ENCODE peak calls at places on chromosome 16, in eight cellular contexts. R, J, B, X, K, Z, U and Y are unnamed samples.

GRCh38 chr16:85678821-85679220 is 9.9 kb downstream of the GINS2 start:
- DNase-seq in R (no peak), J (no peak), B (no peak), X (no peak), K (no peak), Z (no peak), U (no peak), Y (no peak)

GRCh38 chr16:51201604-51202003 is 50.5 kb upstream of the SALL1 start:
- DNase-seq in R (no peak), J (no peak), B (no peak), X (no peak), K (no peak), Z (no peak), U (no peak), Y (no peak)

GRCh38 chr16:84502075-84502474 is 2.4 kb downstream of the MEAK7 start:
- DNase-seq in R (no peak), J (no peak), B (no peak), X (no peak), K (no peak), Z (no peak), U (no peak), Y (no peak)

GRCh38 chr16:71807905-71808592 is 585 bp downstream of the AP1G1 start:
- DNase-seq in R (peak; percentile 26), J (peak; percentile 42), B (peak; percentile 49), X (peak; percentile 44), K (peak; percentile 21), Z (peak; percentile 73), U (peak; percentile 66), Y (peak; percentile 30)

GRCh38 chr16:27436921-27437650 is 35.1 kb downstream of the IL21R start:
- DNase-seq in R (no peak), J (no peak), B (no peak), X (no peak), K (no peak), Z (no peak), U (peak; percentile 7), Y (no peak)

GRCh38 chr16:86069736-86070298 is 170.9 kb downstream of the IRF8 start:
- DNase-seq in R (no peak), J (no peak), B (no peak), X (no peak), K (no peak), Z (no peak), U (no peak), Y (peak; percentile 12)

GRCh38 chr16:74743668-74744299 is 30.8 kb downstream of the FA2H start:
- DNase-seq in R (peak; percentile 88), J (peak; percentile 98), B (no peak), X (no peak), K (peak; percentile 79), Z (peak; percentile 50), U (peak; percentile 43), Y (peak; percentile 96)

GRCh38 chr16:14576069-14576468 is 54.0 kb downstream of the PARN start:
- DNase-seq in R (no peak), J (no peak), B (no peak), X (no peak), K (no peak), Z (no peak), U (no peak), Y (no peak)

GRCh38 chr16:53445534-53445933 is 11.3 kb downstream of the RBL2 start:
- DNase-seq in R (no peak), J (no peak), B (no peak), X (no peak), K (no peak), Z (no peak), U (no peak), Y (no peak)

GRCh38 chr16:15672514-15673167 is 22.6 kb downstream of the NDE1 start:
- DNase-seq in R (peak; percentile 95), J (peak; percentile 85), B (no peak), X (no peak), K (peak; percentile 96), Z (peak; percentile 98), U (peak; percentile 89), Y (peak; percentile 56)

GRCh38 chr16:11550651-11551498 is 35.8 kb downstream of the LITAF start:
- DNase-seq in R (no peak), J (no peak), B (no peak), X (no peak), K (no peak), Z (no peak), U (no peak), Y (no peak)

GRCh38 chr16:53881371-53881770 is 177.4 kb downstream of the FTO start:
- DNase-seq in R (no peak), J (no peak), B (no peak), X (no peak), K (peak; percentile 82), Z (peak; percentile 93), U (no peak), Y (no peak)

GRCh38 chr16:87334611-87335305 is 17.6 kb upstream of the C16orf95 start:
- DNase-seq in R (no peak), J (no peak), B (no peak), X (no peak), K (no peak), Z (no peak), U (no peak), Y (no peak)

GRCh38 chr16:87183647-87184046 is 133.5 kb downstream of the C16orf95 start:
- DNase-seq in R (no peak), J (no peak), B (no peak), X (no peak), K (no peak), Z (no peak), U (no peak), Y (no peak)

GRCh38 chr16:72947379-72948237 is 100.3 kb downstream of the ZFHX3 start:
- DNase-seq in R (no peak), J (peak; percentile 70), B (peak; percentile 82), X (no peak), K (no peak), Z (peak; percentile 29), U (no peak), Y (peak; percentile 65)

GRCh38 chr16:57962756-57963155 is 8.2 kb downstream of the CNGB1 start:
- DNase-seq in R (no peak), J (no peak), B (no peak), X (no peak), K (no peak), Z (no peak), U (no peak), Y (no peak)

GRCh38 chr16:57966133-57966805 is 4.7 kb downstream of the CNGB1 start:
- DNase-seq in R (no peak), J (no peak), B (no peak), X (no peak), K (no peak), Z (peak; percentile 36), U (no peak), Y (no peak)

GRCh38 chr16:57961538-57961937 is 9.4 kb downstream of the CNGB1 start:
- DNase-seq in R (no peak), J (no peak), B (no peak), X (no peak), K (no peak), Z (no peak), U (no peak), Y (no peak)

GRCh38 chr16:57962046-57962445 is 8.9 kb downstream of the CNGB1 start:
- DNase-seq in R (no peak), J (no peak), B (no peak), X (no peak), K (no peak), Z (no peak), U (no peak), Y (no peak)

GRCh38 chr16:57964157-57964700 is 6.7 kb downstream of the CNGB1 start:
- DNase-seq in R (no peak), J (no peak), B (no peak), X (no peak), K (no peak), Z (no peak), U (no peak), Y (no peak)
- H3K4me3 ChIP-seq in R (no peak overlapping the region), J (no peak overlapping the region), B (no peak overlapping the region), X (no peak overlapping the region), K (no peak overlapping the region), Z (no peak overlapping the region), U (no peak overlapping the region), Y (no peak overlapping the region)

GRCh38 chr16:57245472-57246113 is 534 bp downstream of the ARL2BP start:
- DNase-seq in R (peak; percentile 24), J (peak; percentile 56), B (no peak), X (peak; percentile 42), K (no peak), Z (peak; percentile 55), U (peak; percentile 58), Y (peak; percentile 61)
- H3K27ac ChIP-seq in R (peak overlapping the region; percentile 90), J (peak overlapping the region; percentile 91), B (no peak overlapping the region), X (peak overlapping the region; percentile 90), K (peak overlapping the region; percentile 66), Z (peak overlapping the region; percentile 89), U (peak overlapping the region; percentile 95), Y (peak overlapping the region; percentile 82)

GRCh38 chr16:78099372-78100161 is at the start of gene WWOX:
- DNase-seq in R (peak; percentile 97), J (peak; percentile 98), B (peak; percentile 99), X (peak; percentile 96), K (peak; percentile 98), Z (peak; percentile 100), U (peak; percentile 98), Y (peak; percentile 99)

GRCh38 chr16:78098087-78098486 is 1.4 kb upstream of the WWOX start:
- DNase-seq in R (no peak), J (no peak), B (no peak), X (no peak), K (no peak), Z (no peak), U (no peak), Y (no peak)

GRCh38 chr16:78097522-78097921 is 1.9 kb upstream of the WWOX start:
- DNase-seq in R (no peak), J (no peak), B (no peak), X (no peak), K (no peak), Z (no peak), U (no peak), Y (no peak)

GRCh38 chr16:78100162-78100467 is 661 bp downstream of the WWOX start:
- DNase-seq in R (no peak), J (no peak), B (no peak), X (no peak), K (no peak), Z (no peak), U (no peak), Y (no peak)

DNA sequence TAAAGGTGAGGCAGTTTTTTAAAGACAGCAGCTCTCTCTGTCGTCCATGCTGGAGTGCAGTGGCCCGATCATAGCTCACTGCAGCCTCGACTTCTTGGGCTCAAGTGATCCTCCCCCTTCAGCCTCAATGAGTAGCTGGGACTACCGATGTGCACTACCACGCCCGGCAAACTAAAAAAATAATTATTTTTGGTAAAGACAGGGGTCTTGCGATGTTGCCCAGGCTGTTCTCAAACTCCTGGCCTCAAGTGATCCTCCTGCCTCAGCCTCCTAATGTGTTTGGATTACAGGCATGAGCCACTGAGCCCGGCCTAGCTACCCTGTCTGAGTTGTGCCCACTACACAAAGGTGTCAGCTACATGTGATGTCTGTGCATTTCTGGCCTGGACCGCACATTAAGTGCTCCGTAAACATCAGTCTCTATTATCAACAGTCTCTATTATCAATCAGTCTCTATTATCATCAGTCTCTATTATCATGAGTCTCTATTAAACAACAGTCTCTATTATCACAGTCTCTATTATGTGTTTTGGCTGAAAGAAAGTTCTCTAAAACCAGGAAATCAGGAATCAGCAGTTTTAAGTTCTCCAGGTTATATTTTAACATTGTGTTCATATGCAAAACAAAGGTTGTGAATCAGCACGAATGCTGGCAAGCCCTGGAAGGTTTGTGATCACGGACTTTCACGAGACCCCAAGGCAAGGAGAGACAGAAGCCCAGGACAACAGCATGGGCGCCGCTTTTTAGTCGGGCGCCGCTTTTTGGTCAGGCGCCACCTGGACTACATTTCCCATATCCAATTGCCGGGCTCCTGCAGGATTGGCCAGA is 696 bp upstream of the WWOX start:
- DNase-seq in R (no peak), J (no peak), B (no peak), X (no peak), K (no peak), Z (no peak), U (no peak), Y (no peak)
- H3K4me3 ChIP-seq in R (peak overlapping the region; percentile 79), J (no peak overlapping the region), B (peak overlapping the region; percentile 81), X (peak overlapping the region; percentile 99), K (peak overlapping the region; percentile 80), Z (peak overlapping the region; percentile 94), U (peak overlapping the region; percentile 96), Y (no peak overlapping the region)

GRCh38 chr16:30470170-30470512 is 2.4 kb upstream of the ITGAL start:
- DNase-seq in R (no peak), J (no peak), B (no peak), X (no peak), K (no peak), Z (no peak), U (no peak), Y (no peak)
- H3K27ac ChIP-seq in R (no peak overlapping the region), J (no peak overlapping the region), B (no peak overlapping the region), X (no peak overlapping the region), K (no peak overlapping the region), Z (no peak overlapping the region), U (no peak overlapping the region), Y (no peak overlapping the region)